ENCODE peak calls at places on chromosomes 11 and 22, in four cellular contexts. One of them, this sample, is unnamed.
A peak's percentile ranks its signal among the peaks of the same experiment; 100 is the strongest.

GRCh38 chr11:2233693-2234455 is 36.5 kb downstream of the ASCL2 start:
- DNase-seq in T47D: no peak
- DNase-seq in T-helper 9 cell: no peak
- DNase-seq in caudate nucleus: no peak
- DNase-seq in this sample: no peak

GRCh38 chr22:39183991-39184585 is 31.6 kb upstream of the CBX7 start:
- DNase-seq in T-helper 9 cell: no peak
- DNase-seq in caudate nucleus: no peak
- DNase-seq in T47D: peak; percentile 74
- DNase-seq in this sample: no peak

GRCh38 chr11:47132490-47132889 is 44.2 kb downstream of the ARFGAP2 start:
- DNase-seq in T47D: no peak
- DNase-seq in T-helper 9 cell: no peak
- DNase-seq in caudate nucleus: no peak
- DNase-seq in this sample: no peak

GRCh38 chr11:128586689-128587088 is 669 bp downstream of the ETS1 start:
- DNase-seq in T-helper 9 cell: no peak
- DNase-seq in caudate nucleus: no peak
- DNase-seq in T47D: no peak
- DNase-seq in this sample: no peak

GRCh38 chr22:36538529-36538928 is 9.6 kb upstream of the EIF3D start:
- DNase-seq in T-helper 9 cell: no peak
- DNase-seq in T47D: no peak
- DNase-seq in caudate nucleus: no peak
- DNase-seq in this sample: no peak

GRCh38 chr11:68437927-68438657 is 22.5 kb upstream of the PPP6R3 start:
- DNase-seq in T47D: no peak
- DNase-seq in T-helper 9 cell: no peak
- DNase-seq in caudate nucleus: no peak
- DNase-seq in this sample: no peak

GRCh38 chr11:39668640-39669039 is 1790.8 kb downstream of the LRRC4C start:
- DNase-seq in T47D: no peak
- DNase-seq in T-helper 9 cell: no peak
- DNase-seq in caudate nucleus: no peak
- DNase-seq in this sample: no peak

GRCh38 chr11:104918113-104918824 is 20.0 kb upstream of the CASP12 start:
- DNase-seq in caudate nucleus: no peak
- DNase-seq in T47D: peak; percentile 33
- DNase-seq in T-helper 9 cell: no peak
- DNase-seq in this sample: no peak